ENCODE peak calls at places on chromosome 1, in four cellular contexts. One of them, this sample, is unnamed.
A peak's percentile ranks its signal among the peaks of the same experiment; 100 is the strongest.

GRCh38 chr1:204974326-204974725 is 68.7 kb upstream of the CNTN2 start:
- DNase-seq in GM04503: no peak
- DNase-seq in left ventricle myocardium inferior: no peak
- DNase-seq in H7: peak; percentile 74
- DNase-seq in this sample: no peak

GRCh38 chr1:225933072-225933471 is 7.9 kb downstream of the LEFTY2 start:
- DNase-seq in GM04503: no peak
- DNase-seq in left ventricle myocardium inferior: no peak
- DNase-seq in H7: no peak
- DNase-seq in this sample: no peak

GRCh38 chr1:112296908-112297307 is 99.1 kb upstream of the CTTNBP2NL start:
- DNase-seq in GM04503: no peak
- DNase-seq in left ventricle myocardium inferior: no peak
- DNase-seq in H7: no peak
- DNase-seq in this sample: no peak

GRCh38 chr1:98702976-98703375 is 41.5 kb downstream of the SNX7 start:
- DNase-seq in GM04503: peak; percentile 34
- DNase-seq in left ventricle myocardium inferior: no peak
- DNase-seq in H7: no peak
- DNase-seq in this sample: no peak

GRCh38 chr1:7410156-7410555 is 360.9 kb upstream of the VAMP3 start:
- DNase-seq in GM04503: no peak
- DNase-seq in left ventricle myocardium inferior: no peak
- DNase-seq in H7: peak; percentile 21
- DNase-seq in this sample: no peak

GRCh38 chr1:30908886-30909777 is 574 bp upstream of the SDC3 start:
- DNase-seq in GM04503: no peak
- DNase-seq in left ventricle myocardium inferior: peak; percentile 32
- DNase-seq in H7: peak; percentile 75
- DNase-seq in this sample: no peak

GRCh38 chr1:9722378-9722749 is 70.8 kb downstream of the PIK3CD start:
- DNase-seq in GM04503: no peak
- DNase-seq in left ventricle myocardium inferior: no peak
- DNase-seq in H7: peak; percentile 28
- DNase-seq in this sample: no peak

GRCh38 chr1:161763522-161764098 is 2.5 kb upstream of the ATF6 start:
- DNase-seq in GM04503: no peak
- DNase-seq in left ventricle myocardium inferior: no peak
- DNase-seq in H7: peak; percentile 53
- DNase-seq in this sample: peak; percentile 56

GRCh38 chr1:101188311-101188710 is 48.5 kb upstream of the S1PR1 start:
- DNase-seq in GM04503: no peak
- DNase-seq in left ventricle myocardium inferior: no peak
- DNase-seq in H7: no peak
- DNase-seq in this sample: no peak

GRCh38 chr1:244087611-244088010 is 36.5 kb downstream of the ZBTB18 start:
- DNase-seq in GM04503: no peak
- DNase-seq in left ventricle myocardium inferior: no peak
- DNase-seq in H7: no peak
- DNase-seq in this sample: no peak

GRCh38 chr1:160629286-160630210 is 17.3 kb downstream of the SLAMF1 start:
- DNase-seq in GM04503: no peak
- DNase-seq in left ventricle myocardium inferior: peak; percentile 40
- DNase-seq in H7: no peak
- DNase-seq in this sample: peak; percentile 59

GRCh38 chr1:234602334-234603220 is 7.4 kb downstream of the IRF2BP2 start:
- DNase-seq in GM04503: peak; percentile 97
- DNase-seq in left ventricle myocardium inferior: no peak
- DNase-seq in H7: no peak
- DNase-seq in this sample: peak; percentile 57

GRCh38 chr1:215083408-215083961 is 948 bp downstream of the KCNK2 start:
- DNase-seq in GM04503: peak; percentile 29
- DNase-seq in left ventricle myocardium inferior: no peak
- DNase-seq in H7: peak; percentile 22
- DNase-seq in this sample: no peak

GRCh38 chr1:176033879-176034278 is 173.2 kb downstream of the COP1 start:
- DNase-seq in GM04503: no peak
- DNase-seq in left ventricle myocardium inferior: no peak
- DNase-seq in H7: no peak
- DNase-seq in this sample: no peak

GRCh38 chr1:23825762-23826522 is 713 bp upstream of the HMGCL start:
- DNase-seq in GM04503: no peak
- DNase-seq in left ventricle myocardium inferior: no peak
- DNase-seq in H7: no peak
- DNase-seq in this sample: no peak

GRCh38 chr1:153922076-153922837 is 515 bp downstream of the GATAD2B start:
- DNase-seq in GM04503: no peak
- DNase-seq in left ventricle myocardium inferior: peak; percentile 43
- DNase-seq in H7: peak; percentile 94
- DNase-seq in this sample: no peak

GRCh38 chr1:207007352-207008033 is 25.1 kb downstream of the C1orf116 start:
- DNase-seq in GM04503: peak; percentile 94
- DNase-seq in left ventricle myocardium inferior: no peak
- DNase-seq in H7: no peak
- DNase-seq in this sample: no peak

This sample was measured in stimulated activated naive CD8-positive, alpha-beta T cell treated with anti-CD3 and anti-CD28 coated beads, Interleukin-15, amount 100 ng/mL, for 72 hours.